ENCODE peak calls at places on chromosomes 13 and 19, in seven cellular contexts. One of them, this sample, is unnamed.

GRCh38 chr13:81929988-81930387 is 1589.1 kb upstream of the SPRY2 start:
- DNase-seq in stimulated activated CD4-positive, alpha-beta T cell treated with anti-CD3 and anti-CD28 coated beads, Interleukin-4, amount 100 ng/mL, for 4 hours: no peak
- DNase-seq in GM23248: peak; percentile 14
- DNase-seq in colonic mucosa: no peak
- DNase-seq in NCI-H1930: peak; percentile 12
- DNase-seq in effector memory CD4-positive, alpha-beta T cell: no peak
- DNase-seq in fibroblast of pulmonary artery: peak; percentile 34
- DNase-seq in this sample: no peak

GRCh38 chr19:7605490-7606222 is 10.0 kb downstream of the CAMSAP3 start:
- DNase-seq in stimulated activated CD4-positive, alpha-beta T cell treated with anti-CD3 and anti-CD28 coated beads, Interleukin-4, amount 100 ng/mL, for 4 hours: no peak
- DNase-seq in NCI-H1930: no peak
- DNase-seq in fibroblast of pulmonary artery: peak; percentile 31
- DNase-seq in effector memory CD4-positive, alpha-beta T cell: no peak
- DNase-seq in colonic mucosa: peak; percentile 18
- DNase-seq in GM23248: peak; percentile 19
- DNase-seq in this sample: no peak

GRCh38 chr13:41017744-41018582 is 1.2 kb downstream of the ELF1 start:
- DNase-seq in fibroblast of pulmonary artery: no peak
- DNase-seq in colonic mucosa: no peak
- DNase-seq in GM23248: no peak
- DNase-seq in NCI-H1930: peak; percentile 48
- DNase-seq in effector memory CD4-positive, alpha-beta T cell: no peak
- DNase-seq in stimulated activated CD4-positive, alpha-beta T cell treated with anti-CD3 and anti-CD28 coated beads, Interleukin-4, amount 100 ng/mL, for 4 hours: no peak
- DNase-seq in this sample: no peak

GRCh38 chr13:80873589-80873988 is 532.7 kb upstream of the SPRY2 start:
- DNase-seq in colonic mucosa: no peak
- DNase-seq in NCI-H1930: no peak
- DNase-seq in GM23248: no peak
- DNase-seq in fibroblast of pulmonary artery: no peak
- DNase-seq in effector memory CD4-positive, alpha-beta T cell: no peak
- DNase-seq in stimulated activated CD4-positive, alpha-beta T cell treated with anti-CD3 and anti-CD28 coated beads, Interleukin-4, amount 100 ng/mL, for 4 hours: no peak
- DNase-seq in this sample: no peak

GRCh38 chr13:93388701-93389100 is 162.1 kb downstream of the GPC6 start:
- DNase-seq in GM23248: peak; percentile 47
- DNase-seq in NCI-H1930: no peak
- DNase-seq in stimulated activated CD4-positive, alpha-beta T cell treated with anti-CD3 and anti-CD28 coated beads, Interleukin-4, amount 100 ng/mL, for 4 hours: no peak
- DNase-seq in effector memory CD4-positive, alpha-beta T cell: no peak
- DNase-seq in colonic mucosa: no peak
- DNase-seq in fibroblast of pulmonary artery: peak; percentile 45
- DNase-seq in this sample: no peak

GRCh38 chr13:66353664-66354063 is 876.5 kb downstream of the PCDH9 start:
- DNase-seq in effector memory CD4-positive, alpha-beta T cell: no peak
- DNase-seq in NCI-H1930: peak; percentile 13
- DNase-seq in stimulated activated CD4-positive, alpha-beta T cell treated with anti-CD3 and anti-CD28 coated beads, Interleukin-4, amount 100 ng/mL, for 4 hours: no peak
- DNase-seq in fibroblast of pulmonary artery: peak; percentile 37
- DNase-seq in GM23248: no peak
- DNase-seq in colonic mucosa: no peak
- DNase-seq in this sample: no peak

GRCh38 chr13:23392925-23393645 is 40.4 kb downstream of the SACS start:
- DNase-seq in GM23248: no peak
- DNase-seq in fibroblast of pulmonary artery: no peak
- DNase-seq in effector memory CD4-positive, alpha-beta T cell: no peak
- DNase-seq in NCI-H1930: no peak
- DNase-seq in stimulated activated CD4-positive, alpha-beta T cell treated with anti-CD3 and anti-CD28 coated beads, Interleukin-4, amount 100 ng/mL, for 4 hours: no peak
- DNase-seq in colonic mucosa: no peak
- DNase-seq in this sample: no peak

GRCh38 chr13:35592457-35592856 is 116.0 kb upstream of the MAB21L1 start:
- DNase-seq in colonic mucosa: no peak
- DNase-seq in NCI-H1930: no peak
- DNase-seq in GM23248: no peak
- DNase-seq in stimulated activated CD4-positive, alpha-beta T cell treated with anti-CD3 and anti-CD28 coated beads, Interleukin-4, amount 100 ng/mL, for 4 hours: no peak
- DNase-seq in effector memory CD4-positive, alpha-beta T cell: no peak
- DNase-seq in fibroblast of pulmonary artery: no peak
- DNase-seq in this sample: no peak

GRCh38 chr13:73647417-73647816 is 486.8 kb downstream of the KLF12 start:
- DNase-seq in fibroblast of pulmonary artery: no peak
- DNase-seq in GM23248: no peak
- DNase-seq in colonic mucosa: no peak
- DNase-seq in effector memory CD4-positive, alpha-beta T cell: no peak
- DNase-seq in stimulated activated CD4-positive, alpha-beta T cell treated with anti-CD3 and anti-CD28 coated beads, Interleukin-4, amount 100 ng/mL, for 4 hours: no peak
- DNase-seq in NCI-H1930: no peak
- DNase-seq in this sample: no peak

GRCh38 chr19:51889934-51890333 is 2.2 kb upstream of the ZNF577 start:
- DNase-seq in colonic mucosa: no peak
- DNase-seq in effector memory CD4-positive, alpha-beta T cell: no peak
- DNase-seq in NCI-H1930: no peak
- DNase-seq in stimulated activated CD4-positive, alpha-beta T cell treated with anti-CD3 and anti-CD28 coated beads, Interleukin-4, amount 100 ng/mL, for 4 hours: no peak
- DNase-seq in fibroblast of pulmonary artery: no peak
- DNase-seq in GM23248: no peak
- DNase-seq in this sample: no peak

GRCh38 chr13:88979465-88980180 is 1308.5 kb downstream of the SLITRK5 start:
- DNase-seq in colonic mucosa: no peak
- DNase-seq in effector memory CD4-positive, alpha-beta T cell: no peak
- DNase-seq in fibroblast of pulmonary artery: peak; percentile 11
- DNase-seq in NCI-H1930: no peak
- DNase-seq in GM23248: no peak
- DNase-seq in stimulated activated CD4-positive, alpha-beta T cell treated with anti-CD3 and anti-CD28 coated beads, Interleukin-4, amount 100 ng/mL, for 4 hours: no peak
- DNase-seq in this sample: no peak